ENCODE peak calls at places on chromosomes 6 and 20, in four cellular contexts. E is lower lobe of right lung, S is IMR-90, C is GM12878. Y is an unnamed sample.

GRCh38 chr6:151620179-151620578 is 126.4 kb downstream of the CCDC170 start:
- DNase-seq in E (no peak), S (no peak), C (no peak), Y (no peak)

GRCh38 chr20:32483351-32484220 is 101.5 kb downstream of the NOL4L start:
- DNase-seq in E (peak; percentile 80), S (peak; percentile 73), C (no peak), Y (peak; percentile 76)

GRCh38 chr6:32993363-32993973 is 15.9 kb downstream of the HLA-DOA start:
- DNase-seq in E (no peak), S (no peak), C (no peak), Y (no peak)

GRCh38 chr6:134240664-134241431 is 77.1 kb downstream of the SGK1 start:
- DNase-seq in E (peak; percentile 88), S (no peak), C (no peak), Y (no peak)

GRCh38 chr6:111767752-111768430 is 105.4 kb downstream of the FYN start:
- DNase-seq in E (no peak), S (no peak), C (no peak), Y (no peak)

GRCh38 chr6:33863084-33863483 is 59.3 kb upstream of the MLN start:
- DNase-seq in E (no peak), S (no peak), C (no peak), Y (no peak)

GRCh38 chr20:2361035-2361593 is 19.6 kb upstream of the TGM6 start:
- DNase-seq in E (no peak), S (no peak), C (no peak), Y (no peak)

GRCh38 chr6:121666809-121667208 is 231.4 kb downstream of the GJA1 start:
- DNase-seq in E (no peak), S (peak; percentile 93), C (no peak), Y (peak; percentile 85)

GRCh38 chr6:46203388-46203787 is 32.6 kb upstream of the ENPP5 start:
- DNase-seq in E (no peak), S (no peak), C (no peak), Y (no peak)

GRCh38 chr6:47844881-47845280 is 63.0 kb downstream of the OPN5 start:
- DNase-seq in E (no peak), S (no peak), C (no peak), Y (no peak)

GRCh38 chr20:62027116-62027515 is 38.6 kb downstream of the TAF4 start:
- DNase-seq in E (no peak), S (peak; percentile 28), C (no peak), Y (no peak)

GRCh38 chr6:16146028-16146427 is 17.1 kb downstream of the MYLIP start:
- DNase-seq in E (no peak), S (no peak), C (no peak), Y (no peak)

GRCh38 chr20:46378390-46379009 is 27.9 kb downstream of the ELMO2 start:
- DNase-seq in E (no peak), S (no peak), C (no peak), Y (no peak)

GRCh38 chr6:137823826-137824501 is 43.1 kb upstream of the TNFAIP3 start:
- DNase-seq in E (no peak), S (peak; percentile 84), C (no peak), Y (peak; percentile 93)

GRCh38 chr6:125974214-125974866 is 12.0 kb upstream of the TRMT11 start:
- DNase-seq in E (no peak), S (peak; percentile 68), C (no peak), Y (peak; percentile 81)

GRCh38 chr20:57547250-57547649 is 13.7 kb upstream of the PCK1 start:
- DNase-seq in E (no peak), S (peak; percentile 13), C (no peak), Y (no peak)

GRCh38 chr6:148997863-148998262 is 251.0 kb downstream of the UST start:
- DNase-seq in E (no peak), S (peak; percentile 73), C (no peak), Y (peak; percentile 19)

GRCh38 chr6:98039443-98039842 is 756.4 kb upstream of the MMS22L start:
- DNase-seq in E (no peak), S (no peak), C (no peak), Y (no peak)

GRCh38 chr6:107793193-107793592 is 30.9 kb downstream of the SCML4 start:
- DNase-seq in E (no peak), S (no peak), C (no peak), Y (no peak)

GRCh38 chr20:37352611-37352980 is 6.7 kb downstream of the SRC start:
- DNase-seq in E (no peak), S (no peak), C (no peak), Y (no peak)

GRCh38 chr6:38528196-38528965 is 111.3 kb downstream of the BTBD9 start:
- DNase-seq in E (no peak), S (no peak), C (no peak), Y (peak; percentile 9)

GRCh38 chr6:9398794-9399373 is 963.5 kb upstream of the SLC35B3 start:
- DNase-seq in E (no peak), S (no peak), C (no peak), Y (peak; percentile 34)
- H3K4me3 ChIP-seq in E (no peak overlapping the region), S (no peak overlapping the region), C (no peak overlapping the region), Y (peak overlapping the region; percentile 4)

GRCh38 chr20:41078329-41078728 is 49.7 kb downstream of the TOP1 start:
- DNase-seq in E (no peak), S (peak; percentile 53), C (peak; percentile 21), Y (peak; percentile 68)
- TF ChIP-seq CTCF in E (peak; percentile 54), S (peak; percentile 61), C (peak; percentile 20), Y (peak; percentile 64)

DNA sequence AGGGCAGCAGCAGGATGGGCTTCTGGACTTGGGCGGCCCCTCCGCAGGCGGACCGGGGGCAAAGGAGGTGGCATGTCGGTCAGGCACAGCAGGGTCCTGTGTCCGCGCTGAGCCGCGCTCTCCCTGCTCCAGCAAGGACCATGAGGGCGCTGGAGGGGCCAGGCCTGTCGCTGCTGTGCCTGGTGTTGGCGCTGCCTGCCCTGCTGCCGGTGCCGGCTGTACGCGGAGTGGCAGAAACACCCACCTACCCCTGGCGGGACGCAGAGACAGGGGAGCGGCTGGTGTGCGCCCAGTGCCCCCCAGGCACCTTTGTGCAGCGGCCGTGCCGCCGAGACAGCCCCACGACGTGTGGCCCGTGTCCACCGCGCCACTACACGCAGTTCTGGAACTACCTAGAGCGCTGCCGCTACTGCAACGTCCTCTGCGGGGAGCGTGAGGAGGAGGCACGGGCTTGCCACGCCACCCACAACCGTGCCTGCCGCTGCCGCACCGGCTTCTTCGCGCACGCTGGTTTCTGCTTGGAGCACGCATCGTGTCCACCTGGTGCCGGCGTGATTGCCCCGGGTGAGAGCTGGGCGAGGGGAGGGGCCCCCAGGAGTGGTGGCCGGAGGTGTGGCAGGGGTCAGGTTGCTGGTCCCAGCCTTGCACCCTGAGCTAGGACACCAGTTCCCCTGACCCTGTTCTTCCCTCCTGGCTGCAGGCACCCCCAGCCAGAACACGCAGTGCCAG is at the start of gene TNFRSF6B:
- DNase-seq in E (no peak), S (no peak), C (no peak), Y (no peak)
- H3K4me3 ChIP-seq in E (peak within 1 kb of the TSS; percentile 40), S (no peak within 1 kb of the TSS), C (no peak within 1 kb of the TSS), Y (peak within 1 kb of the TSS; percentile 46)

GRCh38 chr6:51182884-51183283 is 364.2 kb downstream of the TFAP2B start:
- DNase-seq in E (no peak), S (no peak), C (no peak), Y (no peak)

DNA sequence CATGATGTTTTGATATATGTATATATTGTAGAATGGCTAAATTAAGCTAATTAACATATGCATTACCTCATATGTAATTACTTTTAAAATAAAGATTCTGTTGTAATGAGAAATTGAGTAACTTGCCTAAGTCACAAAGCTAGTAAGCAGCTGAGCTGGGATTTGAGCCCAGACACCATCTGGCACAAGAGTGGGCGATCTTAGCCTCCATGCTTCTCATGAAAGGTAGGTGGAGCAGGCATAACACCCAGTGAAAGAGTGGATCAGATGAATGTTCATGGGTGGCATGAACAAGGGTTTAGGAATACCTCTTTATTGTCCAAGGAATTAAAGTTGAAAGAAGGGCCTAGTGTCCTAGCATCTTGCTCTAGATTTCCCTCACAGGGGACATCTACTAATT is 365.4 kb downstream of the TFAP2B start:
- DNase-seq in E (no peak), S (no peak), C (no peak), Y (no peak)
- TF ChIP-seq CTCF in E (no peak), S (no peak), C (no peak), Y (no peak)

GRCh38 chr6:26330835-26331808 is 33.9 kb upstream of the BTN3A2 start:
- DNase-seq in E (no peak), S (peak; percentile 62), C (no peak), Y (peak; percentile 21)
- H3K4me3 ChIP-seq in E (no peak overlapping the region), S (peak overlapping the region; percentile 54), C (peak overlapping the region; percentile 83), Y (peak overlapping the region; percentile 33)

GRCh38 chr6:558959-559358 is 97.9 kb downstream of the HUS1B start:
- DNase-seq in E (no peak), S (no peak), C (no peak), Y (no peak)

GRCh38 chr6:563863-564262 is 93.0 kb downstream of the HUS1B start:
- DNase-seq in E (no peak), S (no peak), C (no peak), Y (no peak)

GRCh38 chr6:562052-562676 is 94.7 kb downstream of the HUS1B start:
- DNase-seq in E (no peak), S (no peak), C (no peak), Y (no peak)

DNA sequence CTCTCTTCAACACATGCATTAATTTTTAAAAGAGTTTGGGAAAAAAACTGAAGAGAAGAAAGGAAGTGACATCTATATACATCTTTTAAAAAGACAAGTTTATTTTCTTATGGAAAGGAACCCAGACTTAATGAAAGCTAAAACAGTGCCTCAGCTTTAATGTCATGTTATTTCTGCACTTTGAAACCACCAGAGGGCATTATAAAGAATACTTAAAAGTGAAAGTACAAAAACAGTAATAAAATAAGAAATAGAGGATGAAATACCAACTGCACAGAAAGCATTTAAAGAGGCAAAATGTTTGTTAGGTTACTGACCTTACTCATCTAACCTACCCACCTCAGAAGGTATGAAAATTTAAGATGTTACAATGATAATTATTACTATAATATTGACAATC is 98.8 kb downstream of the HUS1B start:
- DNase-seq in E (no peak), S (no peak), C (no peak), Y (peak; percentile 18)
- TF ChIP-seq CTCF in E (no peak), S (peak; percentile 32), C (peak; percentile 27), Y (peak; percentile 2)